ENCODE peak calls at places on chromosomes 12 and 14, in five cellular contexts. One of them, this sample, is unnamed.

GRCh38 chr12:98955284-98955683 is 310.2 kb downstream of the APAF1 start:
- DNase-seq in naive thymus-derived CD4-positive, alpha-beta T cell: no peak
- DNase-seq in occipital lobe: no peak
- DNase-seq in LoVo: peak
- DNase-seq in transverse colon: no peak
- DNase-seq in this sample: no peak

GRCh38 chr14:29999013-29999539 is 71.4 kb upstream of the PRKD1 start:
- DNase-seq in LoVo: no peak
- DNase-seq in transverse colon: no peak
- DNase-seq in occipital lobe: no peak
- DNase-seq in naive thymus-derived CD4-positive, alpha-beta T cell: no peak
- DNase-seq in this sample: no peak

GRCh38 chr14:24162083-24162482 is 1.0 kb downstream of the IRF9 start:
- DNase-seq in LoVo: no peak
- DNase-seq in transverse colon: no peak
- DNase-seq in occipital lobe: no peak
- DNase-seq in naive thymus-derived CD4-positive, alpha-beta T cell: no peak
- DNase-seq in this sample: no peak

GRCh38 chr12:7008864-7009263 is 9.4 kb downstream of the LPCAT3 start:
- DNase-seq in occipital lobe: no peak
- DNase-seq in transverse colon: no peak
- DNase-seq in naive thymus-derived CD4-positive, alpha-beta T cell: no peak
- DNase-seq in LoVo: no peak
- DNase-seq in this sample: no peak

GRCh38 chr12:122945047-122945592 is 21.1 kb downstream of the ABCB9 start:
- DNase-seq in transverse colon: no peak
- DNase-seq in occipital lobe: no peak
- DNase-seq in LoVo: no peak
- DNase-seq in naive thymus-derived CD4-positive, alpha-beta T cell: no peak
- DNase-seq in this sample: no peak

GRCh38 chr12:127145929-127146789 is 1120.8 kb upstream of the TMEM132C start:
- DNase-seq in occipital lobe: peak
- DNase-seq in transverse colon: peak
- DNase-seq in LoVo: peak
- DNase-seq in naive thymus-derived CD4-positive, alpha-beta T cell: peak
- DNase-seq in this sample: peak

GRCh38 chr12:56040151-56040550 is 1.6 kb upstream of the RPS26 start:
- DNase-seq in transverse colon: no peak
- DNase-seq in LoVo: no peak
- DNase-seq in naive thymus-derived CD4-positive, alpha-beta T cell: no peak
- DNase-seq in occipital lobe: no peak
- DNase-seq in this sample: no peak

GRCh38 chr12:70451528-70451927 is 85.4 kb downstream of the KCNMB4 start:
- DNase-seq in transverse colon: no peak
- DNase-seq in occipital lobe: no peak
- DNase-seq in LoVo: no peak
- DNase-seq in naive thymus-derived CD4-positive, alpha-beta T cell: no peak
- DNase-seq in this sample: no peak

GRCh38 chr14:24132061-24132685 is 1.7 kb downstream of the FITM1 start:
- DNase-seq in LoVo: no peak
- DNase-seq in occipital lobe: no peak
- DNase-seq in transverse colon: no peak
- DNase-seq in naive thymus-derived CD4-positive, alpha-beta T cell: peak
- DNase-seq in this sample: no peak

GRCh38 chr14:101219896-101220703 is 316.6 kb upstream of the RTL1 start:
- DNase-seq in transverse colon: no peak
- DNase-seq in occipital lobe: no peak
- DNase-seq in naive thymus-derived CD4-positive, alpha-beta T cell: no peak
- DNase-seq in LoVo: no peak
- DNase-seq in this sample: no peak